ENCODE peak calls at places on chromosomes 1 and 21, in ten cellular contexts. I, J, B, E, F, T, L, K, C and R are unnamed samples.

GRCh38 chr1:181647314-181648035 is 164.2 kb downstream of the CACNA1E start:
- DNase-seq in J (no peak), L (no peak), E (no peak), K (no peak), F (no peak), T (peak), C (no peak), B (no peak), I (no peak), R (peak)

GRCh38 chr1:89566761-89567174 is 42.1 kb downstream of the LRRC8B start:
- DNase-seq in I (peak), L (peak), B (no peak), T (no peak), J (no peak), K (no peak), F (no peak), E (no peak), C (no peak), R (no peak)

GRCh38 chr1:74549947-74550346 is 37.5 kb upstream of the LRRC53 start:
- DNase-seq in K (no peak), C (no peak), E (no peak), L (no peak), T (no peak), I (no peak), J (no peak), F (no peak), B (no peak), R (no peak)

GRCh38 chr1:63861055-63861691 is 87.4 kb downstream of the ROR1 start:
- DNase-seq in L (no peak), F (no peak), K (no peak), B (no peak), C (no peak), E (no peak), T (no peak), I (no peak), J (no peak), R (no peak)

GRCh38 chr1:27418326-27418761 is 25.9 kb downstream of the GPR3 start:
- DNase-seq in F (no peak), I (no peak), B (peak), J (peak), C (no peak), T (peak), L (peak), E (peak), K (peak), R (peak)

GRCh38 chr1:40050863-40051262 is 10.3 kb downstream of the CAP1 start:
- DNase-seq in K (no peak), L (no peak), B (no peak), E (no peak), F (no peak), I (no peak), J (no peak), T (no peak), C (no peak), R (no peak)

GRCh38 chr1:5343256-5344020 is 648.8 kb downstream of the NPHP4 start:
- DNase-seq in J (no peak), I (no peak), B (no peak), E (no peak), T (no peak), F (no peak), K (no peak), L (no peak), C (no peak), R (no peak)

GRCh38 chr21:38853421-38853919 is 47.7 kb downstream of the ETS2 start:
- DNase-seq in L (peak), K (peak), T (peak), C (no peak), F (no peak), J (no peak), B (peak), E (peak), I (no peak), R (no peak)

GRCh38 chr1:205481629-205482071 is 22.8 kb upstream of the CDK18 start:
- DNase-seq in T (no peak), I (peak), K (no peak), L (no peak), F (no peak), J (no peak), E (peak), B (no peak), C (no peak), R (no peak)

GRCh38 chr21:44437696-44438431 is 17.4 kb upstream of the LRRC3 start:
- DNase-seq in E (no peak), T (no peak), F (no peak), L (peak), C (no peak), I (no peak), B (no peak), J (no peak), K (no peak), R (no peak)

GRCh38 chr1:203906932-203907331 is 45.5 kb downstream of the SNRPE start:
- DNase-seq in L (no peak), K (peak), I (no peak), F (no peak), T (peak), C (no peak), B (peak), E (peak), J (no peak), R (peak)

GRCh38 chr1:14787604-14788003 is 189.1 kb downstream of the KAZN start:
- DNase-seq in C (no peak), B (no peak), F (no peak), J (no peak), K (no peak), L (no peak), T (no peak), E (no peak), I (no peak), R (no peak)

GRCh38 chr1:23645338-23645737 is 46.3 kb upstream of the RPL11 start:
- DNase-seq in B (no peak), L (no peak), E (no peak), I (no peak), F (no peak), K (no peak), C (no peak), J (no peak), T (no peak), R (no peak)

GRCh38 chr1:227786673-227787512 is 28.6 kb upstream of the PRSS38 start:
- DNase-seq in J (no peak), C (no peak), F (no peak), L (peak), K (peak), B (peak), E (no peak), T (no peak), I (no peak), R (no peak)

GRCh38 chr1:192962901-192963300 is 96.3 kb downstream of the UCHL5 start:
- DNase-seq in T (no peak), B (no peak), F (no peak), E (no peak), K (no peak), J (no peak), C (no peak), L (no peak), I (no peak), R (no peak)

GRCh38 chr1:43473463-43473862 is 19.7 kb upstream of the HYI start:
- DNase-seq in E (no peak), C (no peak), K (no peak), I (no peak), F (no peak), J (no peak), T (peak), L (no peak), B (no peak), R (no peak)

GRCh38 chr1:211654838-211655787 is 20.3 kb downstream of the NEK2 start:
- DNase-seq in C (peak), F (peak), K (peak), T (peak), J (peak), E (peak), L (peak), B (peak), I (peak), R (peak)